ENCODE peak calls at places on chromosome 15, in six cellular contexts. One of them, this sample, is unnamed.

GRCh38 chr15:63719281-63719680 is 114.5 kb downstream of the HERC1 start:
- DNase-seq in HepG2: no peak
- DNase-seq in GM12878: no peak
- DNase-seq in A549: no peak
- DNase-seq in endothelial cell of umbilical vein: no peak
- DNase-seq in K562: no peak
- DNase-seq in this sample: no peak

GRCh38 chr15:68537097-68537496 is 41.7 kb upstream of the CORO2B start:
- DNase-seq in A549: no peak
- DNase-seq in GM12878: no peak
- DNase-seq in endothelial cell of umbilical vein: no peak
- DNase-seq in HepG2: no peak
- DNase-seq in K562: no peak
- DNase-seq in this sample: no peak

GRCh38 chr15:73704869-73705645 is 20.9 kb downstream of the CD276 start:
- DNase-seq in HepG2: peak
- DNase-seq in GM12878: no peak
- DNase-seq in A549: peak
- DNase-seq in endothelial cell of umbilical vein: peak
- DNase-seq in K562: peak
- DNase-seq in this sample: peak

GRCh38 chr15:60390931-60391501 is 6.8 kb downstream of the ANXA2 start:
- DNase-seq in A549: peak
- DNase-seq in endothelial cell of umbilical vein: peak
- DNase-seq in GM12878: no peak
- DNase-seq in HepG2: peak
- DNase-seq in K562: no peak
- DNase-seq in this sample: peak

GRCh38 chr15:85554852-85555521 is 174.6 kb downstream of the AKAP13 start:
- DNase-seq in endothelial cell of umbilical vein: no peak
- DNase-seq in A549: no peak
- DNase-seq in GM12878: no peak
- DNase-seq in K562: no peak
- DNase-seq in HepG2: no peak
- DNase-seq in this sample: peak

GRCh38 chr15:59443341-59444081 is 5.5 kb downstream of the FAM81A start:
- DNase-seq in HepG2: no peak
- DNase-seq in GM12878: peak
- DNase-seq in A549: no peak
- DNase-seq in endothelial cell of umbilical vein: no peak
- DNase-seq in K562: no peak
- DNase-seq in this sample: no peak

GRCh38 chr15:68183886-68184285 is 21.2 kb downstream of the CALML4 start:
- DNase-seq in GM12878: no peak
- DNase-seq in K562: no peak
- DNase-seq in A549: no peak
- DNase-seq in HepG2: no peak
- DNase-seq in endothelial cell of umbilical vein: no peak
- DNase-seq in this sample: no peak

GRCh38 chr15:31091531-31091930 is 10.0 kb downstream of the TRPM1 start:
- DNase-seq in HepG2: no peak
- DNase-seq in endothelial cell of umbilical vein: no peak
- DNase-seq in A549: peak
- DNase-seq in K562: no peak
- DNase-seq in GM12878: no peak
- DNase-seq in this sample: peak

GRCh38 chr15:87672309-87672897 is 584.1 kb downstream of the NTRK3 start:
- DNase-seq in A549: peak
- DNase-seq in GM12878: no peak
- DNase-seq in HepG2: no peak
- DNase-seq in K562: peak
- DNase-seq in endothelial cell of umbilical vein: peak
- DNase-seq in this sample: no peak

GRCh38 chr15:31869640-31870335 is 160.5 kb upstream of the CHRNA7 start:
- DNase-seq in K562: no peak
- DNase-seq in HepG2: no peak
- DNase-seq in endothelial cell of umbilical vein: no peak
- DNase-seq in GM12878: no peak
- DNase-seq in A549: no peak
- DNase-seq in this sample: no peak

GRCh38 chr15:69857686-69858391 is 239.9 kb downstream of the TLE3 start:
- DNase-seq in HepG2: no peak
- DNase-seq in K562: no peak
- DNase-seq in A549: no peak
- DNase-seq in endothelial cell of umbilical vein: no peak
- DNase-seq in GM12878: no peak
- DNase-seq in this sample: peak

GRCh38 chr15:33618300-33618699 is 307.5 kb downstream of the RYR3 start:
- DNase-seq in HepG2: no peak
- DNase-seq in GM12878: no peak
- DNase-seq in K562: no peak
- DNase-seq in endothelial cell of umbilical vein: no peak
- DNase-seq in A549: no peak
- DNase-seq in this sample: no peak

GRCh38 chr15:86139828-86140227 is 60.2 kb downstream of the AGBL1 start:
- DNase-seq in K562: peak
- DNase-seq in HepG2: no peak
- DNase-seq in GM12878: no peak
- DNase-seq in A549: peak
- DNase-seq in endothelial cell of umbilical vein: no peak
- DNase-seq in this sample: peak

GRCh38 chr15:32870240-32871033 is 152.6 kb downstream of the GREM1 start:
- DNase-seq in HepG2: no peak
- DNase-seq in K562: peak
- DNase-seq in A549: no peak
- DNase-seq in endothelial cell of umbilical vein: no peak
- DNase-seq in GM12878: peak
- DNase-seq in this sample: no peak

GRCh38 chr15:100849021-100849831 is 30.4 kb upstream of the ALDH1A3 start:
- DNase-seq in A549: peak
- DNase-seq in endothelial cell of umbilical vein: peak
- DNase-seq in GM12878: no peak
- DNase-seq in K562: peak
- DNase-seq in HepG2: no peak
- DNase-seq in this sample: peak

GRCh38 chr15:66132251-66132816 is 121.2 kb downstream of the MEGF11 start:
- DNase-seq in endothelial cell of umbilical vein: no peak
- DNase-seq in A549: no peak
- DNase-seq in GM12878: no peak
- DNase-seq in HepG2: peak
- DNase-seq in K562: no peak
- DNase-seq in this sample: no peak

GRCh38 chr15:66129561-66129960 is 124.0 kb downstream of the MEGF11 start:
- DNase-seq in A549: no peak
- DNase-seq in K562: no peak
- DNase-seq in GM12878: no peak
- DNase-seq in endothelial cell of umbilical vein: no peak
- DNase-seq in HepG2: no peak
- DNase-seq in this sample: no peak

GRCh38 chr15:66131831-66132230 is 121.7 kb downstream of the MEGF11 start:
- DNase-seq in HepG2: no peak
- DNase-seq in GM12878: no peak
- DNase-seq in K562: no peak
- DNase-seq in endothelial cell of umbilical vein: no peak
- DNase-seq in A549: no peak
- DNase-seq in this sample: no peak

GRCh38 chr15:66131200-66131599 is 122.3 kb downstream of the MEGF11 start:
- DNase-seq in A549: no peak
- DNase-seq in HepG2: no peak
- DNase-seq in endothelial cell of umbilical vein: no peak
- DNase-seq in GM12878: no peak
- DNase-seq in K562: no peak
- DNase-seq in this sample: no peak

DNA sequence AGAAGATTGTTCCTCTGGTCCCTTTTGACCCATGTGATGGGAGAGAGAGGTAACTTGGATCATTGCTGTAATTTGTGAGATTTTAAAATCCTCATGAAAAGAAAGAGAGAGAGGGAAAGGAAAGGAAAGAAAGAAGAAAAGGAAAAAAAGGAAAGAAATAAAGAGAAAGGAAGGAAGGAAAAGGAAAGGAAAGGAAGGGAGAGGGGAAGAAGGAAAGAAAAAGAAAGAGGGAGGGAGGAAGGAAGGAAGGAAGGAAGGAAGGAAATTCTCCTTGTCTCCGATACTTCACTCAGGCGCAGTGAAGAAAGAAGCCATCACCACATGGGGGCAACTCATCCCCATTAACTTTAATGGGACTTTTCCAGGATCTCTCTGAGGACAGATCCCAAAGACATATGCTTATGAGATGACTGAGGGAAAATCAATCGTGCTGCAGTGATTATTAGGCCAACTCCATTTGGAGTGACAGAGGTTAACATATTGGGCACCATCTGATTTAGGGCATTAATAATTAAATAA is 123.0 kb downstream of the MEGF11 start:
- DNase-seq in HepG2: no peak
- DNase-seq in A549: no peak
- DNase-seq in GM12878: no peak
- DNase-seq in K562: no peak
- DNase-seq in endothelial cell of umbilical vein: no peak
- DNase-seq in this sample: no peak
- TF ChIP-seq CTCF in HepG2: no peak
- TF ChIP-seq CTCF in A549: no peak
- TF ChIP-seq CTCF in GM12878: no peak
- TF ChIP-seq CTCF in K562: no peak
- TF ChIP-seq CTCF in endothelial cell of umbilical vein: no peak
- TF ChIP-seq CTCF in this sample: no peak

GRCh38 chr15:74956648-74957300 is at the start of gene RPP25:
- DNase-seq in HepG2: peak
- DNase-seq in A549: peak
- DNase-seq in endothelial cell of umbilical vein: peak
- DNase-seq in K562: peak
- DNase-seq in GM12878: no peak
- DNase-seq in this sample: peak
- TF ChIP-seq MYC in HepG2: no peak
- TF ChIP-seq MYC in A549: no peak
- TF ChIP-seq MYC in endothelial cell of umbilical vein: no peak
- TF ChIP-seq MYC in K562: no peak
- TF ChIP-seq MYC in GM12878: no peak
- TF ChIP-seq MYC in this sample: no peak

DNA sequence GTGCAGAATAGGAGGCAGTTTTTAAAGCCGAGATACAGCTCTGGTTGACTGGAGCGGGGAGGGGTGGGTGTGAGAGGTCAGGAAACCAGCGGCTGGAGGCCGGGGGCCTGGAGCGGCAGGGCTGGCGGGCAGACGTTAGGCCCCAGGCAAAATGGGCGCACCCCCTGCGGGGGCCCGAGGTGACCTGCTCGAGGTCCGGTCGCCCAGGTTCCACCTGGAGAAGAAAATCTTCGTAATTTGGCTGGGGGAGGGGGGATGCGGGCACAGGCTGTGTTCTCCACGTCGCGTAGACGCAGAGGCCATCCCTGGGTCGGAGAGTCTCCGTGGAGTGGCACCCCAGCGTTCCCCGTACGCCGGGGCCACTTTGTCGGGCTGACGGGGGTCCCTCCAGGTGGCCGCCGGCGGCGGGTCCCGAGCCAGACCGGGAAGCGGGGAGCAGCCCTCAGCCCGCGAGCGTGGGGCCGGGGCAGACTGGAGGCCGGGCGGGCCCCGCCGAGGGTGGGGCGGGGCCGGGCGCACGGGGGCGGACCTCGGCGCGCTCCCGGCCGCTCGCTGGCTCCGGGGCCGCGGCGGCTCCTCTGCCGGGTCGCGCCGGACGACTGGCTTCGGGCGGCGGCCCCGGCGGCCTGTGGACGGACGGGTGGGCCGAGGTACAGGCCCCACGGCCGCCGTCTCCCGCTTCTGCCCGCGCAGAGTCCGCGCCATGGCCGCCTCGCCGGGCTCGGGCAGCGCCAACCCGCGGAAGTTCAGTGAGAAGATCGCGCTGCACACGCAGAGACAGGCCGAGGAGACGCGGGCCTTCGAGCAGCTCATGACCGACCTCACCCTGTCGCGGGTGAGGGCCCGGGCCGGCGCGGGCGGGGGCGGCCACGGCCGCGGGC is at the start of gene CRTC3:
- DNase-seq in GM12878: no peak
- DNase-seq in A549: peak
- DNase-seq in endothelial cell of umbilical vein: peak
- DNase-seq in K562: peak
- DNase-seq in HepG2: no peak
- DNase-seq in this sample: peak
- TF ChIP-seq CTCF in GM12878: peak
- TF ChIP-seq CTCF in A549: peak
- TF ChIP-seq CTCF in endothelial cell of umbilical vein: peak
- TF ChIP-seq CTCF in K562: no peak
- TF ChIP-seq CTCF in HepG2: peak
- TF ChIP-seq CTCF in this sample: no peak

DNA sequence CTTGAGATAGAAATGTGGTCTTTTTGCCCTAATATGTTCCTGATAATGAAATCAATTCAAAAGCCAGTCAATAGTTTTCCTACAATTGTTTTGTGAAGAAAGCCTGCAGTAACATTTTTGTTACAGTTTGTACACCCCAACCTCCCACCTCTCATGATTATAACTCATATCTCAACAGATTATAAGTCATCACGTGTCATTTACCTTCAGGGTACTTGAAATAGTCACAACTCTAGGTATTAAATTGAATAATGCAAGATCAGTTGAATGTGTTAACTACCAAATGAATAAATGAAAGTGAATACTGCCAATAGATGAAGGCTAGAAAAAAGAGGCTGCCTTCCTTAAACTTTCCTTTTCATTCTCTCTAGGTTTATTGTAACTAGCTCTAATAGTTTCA is 32.9 kb upstream of the CTDSPL2 start:
- DNase-seq in A549: no peak
- DNase-seq in GM12878: no peak
- DNase-seq in endothelial cell of umbilical vein: no peak
- DNase-seq in HepG2: no peak
- DNase-seq in K562: no peak
- DNase-seq in this sample: no peak
- TF ChIP-seq MYC in A549: no peak
- TF ChIP-seq MYC in GM12878: no peak
- TF ChIP-seq MYC in endothelial cell of umbilical vein: no peak
- TF ChIP-seq MYC in HepG2: no peak
- TF ChIP-seq MYC in K562: no peak
- TF ChIP-seq MYC in this sample: no peak

GRCh38 chr15:46178138-46178537 is 543.3 kb downstream of the SQOR start:
- DNase-seq in A549: no peak
- DNase-seq in GM12878: no peak
- DNase-seq in K562: no peak
- DNase-seq in HepG2: no peak
- DNase-seq in endothelial cell of umbilical vein: no peak
- DNase-seq in this sample: no peak
- TF ChIP-seq CTCF in A549: no peak
- TF ChIP-seq CTCF in GM12878: no peak
- TF ChIP-seq CTCF in K562: no peak
- TF ChIP-seq CTCF in HepG2: no peak
- TF ChIP-seq CTCF in endothelial cell of umbilical vein: no peak
- TF ChIP-seq CTCF in this sample: no peak

DNA sequence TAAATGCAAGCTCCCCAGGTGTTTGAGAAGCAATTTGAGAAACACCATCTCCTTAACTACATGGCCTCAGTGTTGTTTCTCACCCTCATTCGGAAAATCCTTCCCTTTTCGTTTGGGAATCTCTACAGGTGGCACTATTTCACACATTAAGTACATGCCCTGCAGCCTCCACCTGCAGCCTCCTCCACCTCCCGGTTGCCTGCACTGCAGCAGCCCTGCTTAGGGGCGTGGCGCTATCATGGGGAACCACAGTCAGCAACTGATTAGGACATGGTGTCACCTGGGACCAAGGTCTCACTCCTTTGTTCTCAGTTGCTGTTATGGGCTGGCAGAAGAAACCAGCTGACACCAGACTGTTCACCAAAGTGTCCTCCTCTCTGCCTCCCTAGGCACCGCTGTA is 11.7 kb upstream of the ZNF774 start:
- DNase-seq in A549: peak
- DNase-seq in endothelial cell of umbilical vein: no peak
- DNase-seq in HepG2: peak
- DNase-seq in GM12878: no peak
- DNase-seq in K562: peak
- DNase-seq in this sample: no peak
- TF ChIP-seq MYC in A549: no peak
- TF ChIP-seq MYC in endothelial cell of umbilical vein: no peak
- TF ChIP-seq MYC in HepG2: no peak
- TF ChIP-seq MYC in GM12878: no peak
- TF ChIP-seq MYC in K562: no peak
- TF ChIP-seq MYC in this sample: no peak

This sample was measured in NB4.